ENCODE peak calls at places on chromosomes 6 and 20, in six cellular contexts. One of them, this sample, is unnamed.

GRCh38 chr6:165662671-165663282 is at the start of gene PDE10A:
- DNase-seq in H1: no peak
- DNase-seq in HCT116: no peak
- DNase-seq in HepG2: no peak
- DNase-seq in SK-N-SH: peak; percentile 82
- DNase-seq in K562: no peak
- DNase-seq in this sample: no peak

GRCh38 chr6:55772730-55773129 is 102.7 kb downstream of the BMP5 start:
- DNase-seq in H1: no peak
- DNase-seq in HCT116: no peak
- DNase-seq in HepG2: no peak
- DNase-seq in SK-N-SH: no peak
- DNase-seq in K562: no peak
- DNase-seq in this sample: no peak

GRCh38 chr20:53492212-53492611 is 101.4 kb downstream of the ZNF217 start:
- DNase-seq in H1: no peak
- DNase-seq in HCT116: no peak
- DNase-seq in HepG2: peak; percentile 47
- DNase-seq in SK-N-SH: no peak
- DNase-seq in K562: no peak
- DNase-seq in this sample: no peak

GRCh38 chr6:84731901-84732300 is 32.5 kb downstream of the TBX18 start:
- DNase-seq in H1: no peak
- DNase-seq in HCT116: no peak
- DNase-seq in HepG2: no peak
- DNase-seq in SK-N-SH: no peak
- DNase-seq in K562: no peak
- DNase-seq in this sample: no peak

GRCh38 chr20:59398552-59399265 is 98.3 kb downstream of the EDN3 start:
- DNase-seq in H1: no peak
- DNase-seq in HCT116: no peak
- DNase-seq in HepG2: no peak
- DNase-seq in SK-N-SH: no peak
- DNase-seq in K562: no peak
- DNase-seq in this sample: no peak

GRCh38 chr6:119036076-119036475 is 42.4 kb downstream of the FAM184A start:
- DNase-seq in H1: no peak
- DNase-seq in HCT116: no peak
- DNase-seq in HepG2: no peak
- DNase-seq in SK-N-SH: no peak
- DNase-seq in K562: no peak
- DNase-seq in this sample: no peak

GRCh38 chr6:80769101-80769500 is 662.6 kb downstream of the BCKDHB start:
- DNase-seq in H1: no peak
- DNase-seq in HCT116: no peak
- DNase-seq in HepG2: no peak
- DNase-seq in SK-N-SH: no peak
- DNase-seq in K562: no peak
- DNase-seq in this sample: no peak

GRCh38 chr20:44574372-44574771 is 8.0 kb upstream of the PKIG start:
- DNase-seq in H1: no peak
- DNase-seq in HCT116: no peak
- DNase-seq in HepG2: no peak
- DNase-seq in SK-N-SH: no peak
- DNase-seq in K562: no peak
- DNase-seq in this sample: no peak

GRCh38 chr6:10837009-10837691 is 1.2 kb downstream of the MAK start:
- DNase-seq in H1: no peak
- DNase-seq in HCT116: no peak
- DNase-seq in HepG2: no peak
- DNase-seq in SK-N-SH: peak; percentile 58
- DNase-seq in K562: peak; percentile 61
- DNase-seq in this sample: peak; percentile 9

GRCh38 chr6:127302728-127303675 is 36.3 kb downstream of the RNF146 start:
- DNase-seq in H1: no peak
- DNase-seq in HCT116: peak; percentile 16
- DNase-seq in HepG2: peak; percentile 25
- DNase-seq in SK-N-SH: peak; percentile 31
- DNase-seq in K562: peak; percentile 33
- DNase-seq in this sample: peak; percentile 61
- TF ChIP-seq JUND in H1: no peak
- TF ChIP-seq JUND in HCT116: no peak
- TF ChIP-seq JUND in HepG2: no peak
- TF ChIP-seq JUND in SK-N-SH: no peak
- TF ChIP-seq JUND in K562: no peak
- TF ChIP-seq JUND in this sample: no peak

GRCh38 chr20:37519508-37520416 is 1.3 kb upstream of the NNAT start:
- DNase-seq in H1: no peak
- DNase-seq in HCT116: no peak
- DNase-seq in HepG2: peak; percentile 70
- DNase-seq in SK-N-SH: peak; percentile 68
- DNase-seq in K562: peak; percentile 55
- DNase-seq in this sample: peak; percentile 55
- TF ChIP-seq JUND in H1: no peak
- TF ChIP-seq JUND in HCT116: no peak
- TF ChIP-seq JUND in HepG2: no peak
- TF ChIP-seq JUND in SK-N-SH: no peak
- TF ChIP-seq JUND in K562: no peak
- TF ChIP-seq JUND in this sample: no peak

GRCh38 chr6:159973951-159974350 is 5.1 kb downstream of the IGF2R start:
- DNase-seq in H1: no peak
- DNase-seq in HCT116: no peak
- DNase-seq in HepG2: peak; percentile 64
- DNase-seq in SK-N-SH: no peak
- DNase-seq in K562: no peak
- DNase-seq in this sample: no peak
- TF ChIP-seq JUND in H1: no peak
- TF ChIP-seq JUND in HCT116: no peak
- TF ChIP-seq JUND in HepG2: no peak
- TF ChIP-seq JUND in SK-N-SH: peak; percentile 54
- TF ChIP-seq JUND in K562: peak; percentile 89
- TF ChIP-seq JUND in this sample: no peak

GRCh38 chr20:19867940-19868371 is 109.9 kb downstream of the RIN2 start:
- DNase-seq in H1: no peak
- DNase-seq in HCT116: no peak
- DNase-seq in HepG2: no peak
- DNase-seq in SK-N-SH: no peak
- DNase-seq in K562: no peak
- DNase-seq in this sample: no peak
- TF ChIP-seq JUND in H1: no peak
- TF ChIP-seq JUND in HCT116: no peak
- TF ChIP-seq JUND in HepG2: no peak
- TF ChIP-seq JUND in SK-N-SH: no peak
- TF ChIP-seq JUND in K562: no peak
- TF ChIP-seq JUND in this sample: no peak

GRCh38 chr20:51419646-51420045 is 122.9 kb downstream of the NFATC2 start:
- DNase-seq in H1: no peak
- DNase-seq in HCT116: no peak
- DNase-seq in HepG2: no peak
- DNase-seq in SK-N-SH: no peak
- DNase-seq in K562: no peak
- DNase-seq in this sample: no peak

GRCh38 chr20:51417245-51417560 is 125.3 kb downstream of the NFATC2 start:
- DNase-seq in H1: no peak
- DNase-seq in HCT116: no peak
- DNase-seq in HepG2: no peak
- DNase-seq in SK-N-SH: no peak
- DNase-seq in K562: no peak
- DNase-seq in this sample: no peak

GRCh38 chr20:51416532-51417244 is 125.8 kb downstream of the NFATC2 start:
- DNase-seq in H1: no peak
- DNase-seq in HCT116: no peak
- DNase-seq in HepG2: no peak
- DNase-seq in SK-N-SH: no peak
- DNase-seq in K562: no peak
- DNase-seq in this sample: no peak

GRCh38 chr20:51419236-51419635 is 123.3 kb downstream of the NFATC2 start:
- DNase-seq in H1: no peak
- DNase-seq in HCT116: no peak
- DNase-seq in HepG2: no peak
- DNase-seq in SK-N-SH: no peak
- DNase-seq in K562: peak; percentile 44
- DNase-seq in this sample: no peak

GRCh38 chr20:51417745-51418529 is 124.6 kb downstream of the NFATC2 start:
- DNase-seq in H1: no peak
- DNase-seq in HCT116: no peak
- DNase-seq in HepG2: no peak
- DNase-seq in SK-N-SH: no peak
- DNase-seq in K562: no peak
- DNase-seq in this sample: peak; percentile 16
- TF ChIP-seq JUND in H1: no peak
- TF ChIP-seq JUND in HCT116: no peak
- TF ChIP-seq JUND in HepG2: no peak
- TF ChIP-seq JUND in SK-N-SH: no peak
- TF ChIP-seq JUND in K562: no peak
- TF ChIP-seq JUND in this sample: no peak

GRCh38 chr6:132527791-132528190 is 10.3 kb upstream of the TAAR9 start:
- DNase-seq in H1: no peak
- DNase-seq in HCT116: peak; percentile 83
- DNase-seq in HepG2: no peak
- DNase-seq in SK-N-SH: no peak
- DNase-seq in K562: no peak
- DNase-seq in this sample: no peak
- TF ChIP-seq JUND in H1: no peak
- TF ChIP-seq JUND in HCT116: peak; percentile 99
- TF ChIP-seq JUND in HepG2: no peak
- TF ChIP-seq JUND in SK-N-SH: no peak
- TF ChIP-seq JUND in K562: no peak
- TF ChIP-seq JUND in this sample: no peak

DNA sequence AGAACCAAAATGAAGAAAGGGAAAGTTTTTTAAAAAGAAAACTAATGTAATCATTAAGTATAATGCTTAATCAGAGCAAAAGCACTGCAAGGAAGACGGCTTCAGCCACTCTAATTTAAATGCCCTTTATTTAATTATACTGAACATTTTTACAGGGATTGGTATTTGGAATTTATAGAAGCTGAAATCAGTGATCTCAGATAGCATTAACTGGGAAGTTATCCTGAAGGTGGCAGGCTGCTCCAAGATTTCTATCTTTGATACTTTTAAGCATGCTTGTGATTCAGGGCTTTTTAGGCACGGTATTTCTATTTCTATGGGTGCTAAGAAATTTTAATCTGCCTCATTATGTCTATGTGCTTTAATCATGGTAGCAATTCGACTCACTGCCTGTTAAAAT is 1.3 kb upstream of the NDUFAF4 start:
- DNase-seq in H1: no peak
- DNase-seq in HCT116: peak; percentile 37
- DNase-seq in HepG2: peak; percentile 19
- DNase-seq in SK-N-SH: peak; percentile 19
- DNase-seq in K562: no peak
- DNase-seq in this sample: peak; percentile 43
- TF ChIP-seq JUND in H1: no peak
- TF ChIP-seq JUND in HCT116: no peak
- TF ChIP-seq JUND in HepG2: no peak
- TF ChIP-seq JUND in SK-N-SH: no peak
- TF ChIP-seq JUND in K562: no peak
- TF ChIP-seq JUND in this sample: no peak

DNA sequence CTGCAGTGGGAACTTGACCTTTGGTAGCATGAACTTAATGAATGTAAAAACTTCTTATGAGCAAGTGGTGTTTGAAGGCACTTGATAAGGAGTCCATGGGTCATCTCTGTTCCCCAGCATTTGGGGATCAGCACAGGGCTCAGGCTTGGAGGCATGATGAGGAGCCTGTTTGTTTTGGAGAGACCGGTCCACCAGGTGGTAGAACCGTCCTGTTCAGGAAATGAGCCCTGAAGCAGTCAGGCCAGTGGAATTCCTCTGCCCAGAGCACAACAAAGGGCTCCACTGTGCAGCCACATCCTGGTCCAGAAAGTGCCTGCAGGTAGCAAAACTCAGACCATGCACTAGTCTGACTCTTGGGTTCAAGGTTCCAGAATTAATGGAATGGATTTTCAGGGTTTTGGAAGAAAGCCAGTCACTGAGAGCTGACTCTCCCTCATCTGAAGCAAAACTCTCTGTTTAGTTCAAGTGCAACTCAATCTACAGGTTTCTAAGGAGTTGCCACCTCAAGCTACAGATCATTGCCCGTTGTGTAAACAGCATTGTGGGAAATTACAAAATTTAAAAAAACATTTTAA is 52.3 kb upstream of the ADGRF1 start:
- DNase-seq in H1: no peak
- DNase-seq in HCT116: no peak
- DNase-seq in HepG2: peak; percentile 97
- DNase-seq in SK-N-SH: no peak
- DNase-seq in K562: no peak
- DNase-seq in this sample: peak; percentile 91
- TF ChIP-seq JUND in H1: no peak
- TF ChIP-seq JUND in HCT116: no peak
- TF ChIP-seq JUND in HepG2: no peak
- TF ChIP-seq JUND in SK-N-SH: no peak
- TF ChIP-seq JUND in K562: no peak
- TF ChIP-seq JUND in this sample: no peak

GRCh38 chr6:134937426-134937825 is 12.5 kb downstream of the ALDH8A1 start:
- DNase-seq in H1: no peak
- DNase-seq in HCT116: no peak
- DNase-seq in HepG2: no peak
- DNase-seq in SK-N-SH: no peak
- DNase-seq in K562: no peak
- DNase-seq in this sample: no peak
- TF ChIP-seq JUND in H1: no peak
- TF ChIP-seq JUND in HCT116: no peak
- TF ChIP-seq JUND in HepG2: no peak
- TF ChIP-seq JUND in SK-N-SH: no peak
- TF ChIP-seq JUND in K562: no peak
- TF ChIP-seq JUND in this sample: no peak

GRCh38 chr20:47212606-47213207 is 143.8 kb downstream of the ZMYND8 start:
- DNase-seq in H1: no peak
- DNase-seq in HCT116: no peak
- DNase-seq in HepG2: no peak
- DNase-seq in SK-N-SH: no peak
- DNase-seq in K562: no peak
- DNase-seq in this sample: no peak
- TF ChIP-seq JUND in H1: no peak
- TF ChIP-seq JUND in HCT116: no peak
- TF ChIP-seq JUND in HepG2: no peak
- TF ChIP-seq JUND in SK-N-SH: no peak
- TF ChIP-seq JUND in K562: no peak
- TF ChIP-seq JUND in this sample: no peak